ENCODE peak calls at places on chromosomes 13 and 19, in five cellular contexts. F, M, V, E and N are unnamed samples.

GRCh38 chr19:4014541-4015491 is 7.3 kb downstream of the PIAS4 start:
- DNase-seq in F (no peak), E (peak; percentile 84), M (no peak), V (no peak), N (no peak)

GRCh38 chr13:74825170-74825948 is 656.6 kb downstream of the TBC1D4 start:
- DNase-seq in M (no peak), F (no peak), E (no peak), V (no peak), N (no peak)

GRCh38 chr19:55591555-55591954 is 7.8 kb downstream of the FIZ1 start:
- DNase-seq in V (no peak), F (no peak), M (no peak), E (no peak), N (no peak)

GRCh38 chr19:37654525-37654832 is 786 bp downstream of the ZFP30 start:
- DNase-seq in V (no peak), E (no peak), F (no peak), M (no peak), N (no peak)

GRCh38 chr13:84208251-84208650 is 326.0 kb upstream of the SLITRK1 start:
- DNase-seq in V (no peak), F (no peak), M (no peak), E (no peak), N (no peak)

GRCh38 chr19:34324320-34324719 is 40.7 kb upstream of the GPI start:
- DNase-seq in E (no peak), M (no peak), V (no peak), F (no peak), N (no peak)

GRCh38 chr19:2050349-2050990 is 574 bp downstream of the MKNK2 start:
- DNase-seq in F (no peak), M (no peak), V (no peak), E (no peak), N (no peak)

GRCh38 chr13:73169971-73170370 is 111.2 kb downstream of the KLF5 start:
- DNase-seq in V (no peak), E (no peak), M (no peak), F (no peak), N (no peak)

GRCh38 chr13:111658150-111659100 is 338.0 kb downstream of the TEX29 start:
- DNase-seq in M (no peak), F (no peak), V (no peak), E (no peak), N (no peak)

GRCh38 chr13:110634558-110634957 is 19.2 kb downstream of the NAXD start:
- DNase-seq in F (no peak), E (peak; percentile 88), V (no peak), M (no peak), N (peak; percentile 100)

GRCh38 chr19:19371056-19371455 is 34.4 kb upstream of the GATAD2A start:
- DNase-seq in M (no peak), E (no peak), F (no peak), V (no peak), N (no peak)

GRCh38 chr19:19368087-19368486 is 37.4 kb upstream of the GATAD2A start:
- DNase-seq in F (no peak), E (no peak), V (no peak), M (no peak), N (no peak)

GRCh38 chr19:19366691-19367396 is 38.6 kb upstream of the GATAD2A start:
- DNase-seq in M (peak; percentile 62), E (peak; percentile 59), V (no peak), F (peak; percentile 79), N (peak; percentile 50)

DNA sequence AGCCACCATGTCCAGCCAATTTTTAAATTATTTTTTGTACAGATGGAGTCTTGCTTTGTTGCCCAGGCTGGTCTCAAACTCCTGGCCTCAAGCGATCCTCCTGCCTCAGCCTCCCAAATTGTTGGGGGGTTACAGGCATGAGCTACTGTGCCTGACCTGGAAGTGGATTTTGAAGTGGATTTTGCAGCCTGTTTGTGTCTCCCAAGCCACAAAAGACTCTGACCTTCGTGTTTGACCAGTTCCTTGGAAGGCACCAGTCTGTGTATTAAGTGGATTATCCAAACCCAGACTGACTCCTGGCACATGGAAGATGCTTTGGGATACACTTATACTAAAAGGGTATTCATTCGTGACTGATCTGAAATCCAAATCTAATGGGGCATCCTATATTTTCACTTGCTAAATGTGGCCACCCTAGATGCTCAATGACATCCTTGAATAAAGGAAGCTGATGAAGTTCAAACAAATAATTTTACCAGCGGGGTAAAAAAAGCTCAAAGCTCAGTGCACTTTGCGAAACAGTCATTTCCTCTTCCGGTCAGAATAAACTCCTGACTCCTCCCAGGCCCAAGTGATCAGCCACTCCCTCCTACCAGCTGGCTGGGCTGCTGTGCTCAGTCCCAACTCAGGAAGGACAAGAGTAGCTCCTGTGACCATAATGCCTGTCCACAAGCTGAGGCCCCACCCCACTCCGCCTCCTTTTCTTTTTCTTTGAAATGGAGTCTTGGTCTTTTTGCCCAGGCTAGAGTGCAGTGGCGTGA is 32.6 kb upstream of the GATAD2A start:
- DNase-seq in V (no peak), M (no peak), E (peak; percentile 63), F (no peak), N (peak; percentile 64)
- TF ChIP-seq POLR2A in V (peak; percentile 55), M (no peak), E (no peak), F (no peak), N (no peak)

GRCh38 chr19:9431475-9431874 is 3.9 kb downstream of the ZNF266 start:
- DNase-seq in V (no peak), M (no peak), E (peak; percentile 10), F (no peak), N (peak; percentile 30)
- TF ChIP-seq POLR2A in V (no peak), M (no peak), E (no peak), F (no peak), N (no peak)

GRCh38 chr19:58400916-58401824 is 5.7 kb downstream of the RNF225 start:
- DNase-seq in V (peak; percentile 99), F (peak; percentile 99), M (peak; percentile 100), E (peak; percentile 100), N (peak; percentile 100)
- TF ChIP-seq POLR2A in V (peak; percentile 94), F (peak; percentile 62), M (peak; percentile 70), E (peak; percentile 41), N (peak; percentile 97)

DNA sequence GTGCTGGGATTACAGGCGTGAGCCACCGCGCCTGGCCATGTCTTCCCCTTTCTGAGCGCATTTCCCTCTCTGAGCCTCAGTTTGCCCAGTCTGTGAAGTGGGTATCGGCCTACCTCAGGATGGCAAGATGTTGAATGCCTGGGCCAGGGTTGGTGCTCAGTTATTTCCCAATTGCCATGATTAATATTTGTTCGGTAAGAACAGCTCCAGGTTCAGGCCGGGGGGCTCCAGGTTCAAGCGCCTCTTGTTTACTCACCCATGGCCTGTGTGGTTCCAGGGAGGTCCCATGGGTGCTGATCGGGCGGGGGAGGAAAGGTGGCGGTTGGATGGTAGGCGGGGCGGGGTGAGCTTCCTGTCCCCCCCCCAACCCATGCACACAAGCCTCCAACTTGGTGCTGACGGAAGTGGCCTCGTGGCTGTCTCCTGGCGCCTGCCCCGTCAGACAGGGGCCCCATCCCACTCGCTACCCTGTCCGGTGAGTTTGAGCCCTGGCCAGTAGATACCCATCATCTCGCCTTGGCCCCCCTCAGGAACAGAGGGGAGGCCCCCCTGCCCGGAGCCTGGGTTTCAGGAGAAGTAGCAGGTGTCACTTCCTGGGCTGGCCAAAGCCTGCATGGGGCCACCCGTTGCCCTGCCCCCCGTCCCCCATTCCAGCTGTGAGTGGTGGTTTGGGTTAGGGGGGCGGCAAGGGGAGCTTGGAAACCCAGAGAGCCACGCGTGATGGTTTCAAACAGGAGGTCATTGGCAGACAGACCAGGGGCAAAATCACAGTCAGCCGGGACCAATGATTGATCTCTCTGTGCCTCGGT is at the start of gene FCHO1:
- DNase-seq in M (no peak), E (no peak), V (peak; percentile 62), F (no peak), N (no peak)
- TF ChIP-seq POLR2A in M (no peak), E (no peak), V (no peak), F (no peak), N (no peak)

GRCh38 chr19:43798546-43799409 is 3.5 kb downstream of the LYPD5 start:
- DNase-seq in M (peak; percentile 74), V (no peak), E (peak; percentile 46), F (peak; percentile 41), N (no peak)
- TF ChIP-seq POLR2A in M (peak; percentile 85), V (no peak), E (no peak), F (no peak), N (no peak)

GRCh38 chr13:46753917-46754316 is 43.0 kb downstream of the ESD start:
- DNase-seq in E (no peak), F (no peak), V (no peak), M (no peak), N (no peak)
- TF ChIP-seq POLR2A in E (no peak), F (no peak), V (peak; percentile 20), M (no peak), N (no peak)